ENCODE peak calls at places on chromosome 3, in five cellular contexts. R, T, Q, D and F are unnamed samples.

GRCh38 chr3:87198774-87199173 is 28.3 kb upstream of the CHMP2B start:
- DNase-seq in R (no peak), T (no peak), Q (no peak), D (no peak), F (no peak)

GRCh38 chr3:97485206-97485605 is 279.4 kb upstream of the ARL6 start:
- DNase-seq in R (no peak), T (no peak), Q (no peak), D (no peak), F (no peak)

GRCh38 chr3:194346621-194347020 is 4.5 kb downstream of the CPN2 start:
- DNase-seq in R (no peak), T (no peak), Q (no peak), D (no peak), F (no peak)

GRCh38 chr3:161171113-161171512 is 50.0 kb upstream of the NMD3 start:
- DNase-seq in R (no peak), T (no peak), Q (no peak), D (no peak), F (no peak)

GRCh38 chr3:48268936-48269551 is 28.1 kb downstream of the ZNF589 start:
- DNase-seq in R (no peak), T (no peak), Q (no peak), D (no peak), F (no peak)

GRCh38 chr3:39166134-39166710 is 12.8 kb upstream of the CSRNP1 start:
- DNase-seq in R (no peak), T (no peak), Q (no peak), D (no peak), F (no peak)

GRCh38 chr3:24519368-24520100 is 24.9 kb upstream of the THRB start:
- DNase-seq in R (no peak), T (peak; percentile 59), Q (peak; percentile 7), D (no peak), F (peak; percentile 25)

GRCh38 chr3:15175590-15175989 is 30.5 kb upstream of the CAPN7 start:
- DNase-seq in R (no peak), T (no peak), Q (no peak), D (no peak), F (no peak)

DNA sequence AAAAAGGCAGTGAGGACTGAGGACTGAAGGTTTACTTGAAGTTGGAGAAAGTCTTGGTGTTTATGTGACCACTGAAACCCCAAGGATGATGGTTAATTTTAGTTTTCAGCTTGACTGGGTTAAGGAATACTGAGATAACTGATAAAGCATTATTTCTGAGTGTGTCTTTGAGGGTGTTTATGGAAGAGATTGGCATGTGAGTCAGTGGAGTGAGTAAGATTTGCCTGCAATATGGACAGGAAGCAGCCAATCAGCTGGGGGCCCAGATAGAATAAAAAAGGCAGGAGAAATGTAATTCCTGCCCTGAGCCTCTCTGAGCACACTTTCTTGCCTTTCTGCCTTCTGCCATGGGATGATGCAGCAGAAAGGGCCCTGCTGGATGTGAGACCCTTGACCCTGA is 92.4 kb downstream of the KBTBD8 start:
- DNase-seq in R (no peak), T (no peak), Q (no peak), D (no peak), F (no peak)
- TF ChIP-seq HDAC2 in R (no peak), T (no peak), Q (no peak), D (no peak), F (no peak)

GRCh38 chr3:53495091-53495517 is 693 bp downstream of the CACNA1D start:
- DNase-seq in R (no peak), T (no peak), Q (no peak), D (no peak), F (no peak)
- TF ChIP-seq RFX5 in R (no peak), T (no peak), Q (no peak), D (no peak), F (no peak)

DNA sequence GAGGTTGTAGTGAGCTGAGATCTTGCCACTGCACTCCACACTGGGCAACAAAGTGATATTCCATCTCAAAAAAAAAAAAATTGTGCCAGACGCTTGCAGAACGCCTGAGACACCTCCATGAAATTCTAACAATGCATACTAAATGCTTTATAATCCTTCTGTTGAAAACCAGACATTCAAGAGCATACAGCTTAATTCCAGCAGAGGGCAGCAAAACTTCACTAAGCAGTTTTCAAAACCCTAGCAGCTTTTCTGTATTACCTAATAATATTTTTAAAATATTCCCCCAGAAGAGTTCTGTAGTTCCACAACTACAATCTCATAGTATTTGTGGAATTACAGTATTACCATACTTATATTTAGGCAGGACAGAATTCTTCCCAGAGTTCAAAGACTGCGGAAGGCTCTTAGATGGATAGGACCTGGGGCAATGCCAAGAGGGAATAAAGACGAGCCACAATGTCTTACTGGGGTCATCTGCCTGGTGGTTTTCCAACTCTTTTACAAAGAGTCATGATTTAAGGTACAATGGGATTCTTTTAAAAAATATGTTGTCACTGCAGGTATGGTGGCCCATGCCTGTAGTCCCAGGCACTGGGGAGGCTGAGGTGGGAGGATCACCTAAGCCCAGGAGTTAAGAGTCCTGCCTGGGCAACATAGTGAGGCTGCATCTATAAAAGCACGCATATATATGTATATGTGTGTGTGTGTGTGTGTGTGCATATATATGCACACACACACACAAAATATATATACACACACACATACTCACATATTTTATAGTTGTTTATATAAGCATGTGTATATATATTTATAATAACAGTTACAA is 19.6 kb upstream of the TASOR start:
- DNase-seq in R (peak; percentile 24), T (peak; percentile 63), Q (no peak), D (no peak), F (peak; percentile 18)
- TF ChIP-seq HDAC2 in R (no peak), T (no peak), Q (no peak), D (no peak), F (no peak)

GRCh38 chr3:120102232-120102631 is 8.0 kb upstream of the GSK3B start:
- DNase-seq in R (no peak), T (no peak), Q (no peak), D (no peak), F (no peak)

GRCh38 chr3:120101624-120102023 is 7.4 kb upstream of the GSK3B start:
- DNase-seq in R (no peak), T (no peak), Q (no peak), D (no peak), F (no peak)

GRCh38 chr3:120100711-120101110 is 6.5 kb upstream of the GSK3B start:
- DNase-seq in R (no peak), T (no peak), Q (no peak), D (no peak), F (no peak)

GRCh38 chr3:120103276-120103675 is 9.0 kb upstream of the GSK3B start:
- DNase-seq in R (no peak), T (no peak), Q (no peak), D (no peak), F (no peak)

GRCh38 chr3:120102674-120103073 is 8.4 kb upstream of the GSK3B start:
- DNase-seq in R (no peak), T (no peak), Q (no peak), D (no peak), F (no peak)
- TF ChIP-seq RFX5 in R (no peak), T (no peak), Q (no peak), D (no peak), F (no peak)

GRCh38 chr3:45105855-45106655 is 40.1 kb downstream of the CDCP1 start:
- DNase-seq in R (no peak), T (no peak), Q (no peak), D (no peak), F (peak; percentile 75)
- TF ChIP-seq HDAC2 in R (no peak), T (no peak), Q (no peak), D (no peak), F (no peak)

GRCh38 chr3:117408811-117409210 is 699.2 kb downstream of the TUSC7 start:
- DNase-seq in R (no peak), T (no peak), Q (no peak), D (no peak), F (no peak)
- TF ChIP-seq RFX5 in R (no peak), T (no peak), Q (no peak), D (no peak), F (no peak)

GRCh38 chr3:21913791-21914190 is 162.8 kb upstream of the ZNF385D start:
- DNase-seq in R (no peak), T (no peak), Q (no peak), D (no peak), F (no peak)
- TF ChIP-seq HDAC2 in R (no peak), T (no peak), Q (no peak), D (no peak), F (no peak)

GRCh38 chr3:143089965-143090364 is 29.6 kb upstream of the CHST2 start:
- DNase-seq in R (no peak), T (no peak), Q (no peak), D (no peak), F (no peak)

GRCh38 chr3:143091438-143091837 is 28.1 kb upstream of the CHST2 start:
- DNase-seq in R (no peak), T (no peak), Q (no peak), D (no peak), F (no peak)

GRCh38 chr3:143088835-143089234 is 30.7 kb upstream of the CHST2 start:
- DNase-seq in R (no peak), T (no peak), Q (no peak), D (no peak), F (no peak)

GRCh38 chr3:143090966-143091365 is 28.6 kb upstream of the CHST2 start:
- DNase-seq in R (no peak), T (no peak), Q (no peak), D (no peak), F (no peak)

GRCh38 chr3:143090486-143090885 is 29.1 kb upstream of the CHST2 start:
- DNase-seq in R (no peak), T (no peak), Q (no peak), D (no peak), F (no peak)
- TF ChIP-seq RFX5 in R (no peak), T (no peak), Q (no peak), D (no peak), F (no peak)

DNA sequence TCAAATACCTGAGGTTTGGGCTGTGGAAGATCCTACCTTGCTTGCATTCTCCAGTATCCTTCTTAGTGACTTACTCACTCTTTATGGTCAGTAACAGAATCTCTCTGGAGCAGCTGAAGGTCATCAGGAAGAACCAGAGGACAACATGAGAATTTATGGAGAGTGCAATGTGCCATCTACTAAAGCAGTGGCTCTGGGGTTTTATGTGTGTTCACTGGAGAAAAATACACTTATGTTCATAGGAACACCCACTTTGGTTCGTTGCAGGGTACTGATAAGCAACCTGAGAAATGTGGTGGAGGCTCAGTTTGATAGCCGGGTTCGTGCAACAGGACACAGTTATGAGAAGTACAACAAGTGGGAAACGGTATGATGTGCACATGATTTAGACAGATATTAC is 12.8 kb downstream of the CPB1 start:
- DNase-seq in R (no peak), T (no peak), Q (no peak), D (no peak), F (no peak)
- TF ChIP-seq HDAC2 in R (no peak), T (no peak), Q (no peak), D (no peak), F (no peak)